ENCODE peak calls at places on chromosomes 13 and 19, in four cellular contexts. A, P, X and I are unnamed samples.

GRCh38 chr13:20295956-20296355 is 63.8 kb upstream of the GJB6 start:
- DNase-seq in A (no peak), P (no peak), X (no peak), I (no peak)

GRCh38 chr13:31207630-31208549 is 8.1 kb downstream of the B3GLCT start:
- DNase-seq in A (no peak), P (peak), X (no peak), I (no peak)

GRCh38 chr13:28792992-28793391 is 27.1 kb upstream of the MTUS2 start:
- DNase-seq in A (no peak), P (peak), X (no peak), I (no peak)

GRCh38 chr13:21227917-21228316 is 51.5 kb downstream of the MRPL57 start:
- DNase-seq in A (no peak), P (no peak), X (no peak), I (no peak)

GRCh38 chr19:18086590-18087138 is at the start of gene IL12RB1:
- DNase-seq in A (no peak), P (peak), X (peak), I (peak)

GRCh38 chr13:74891610-74892009 is 590.4 kb downstream of the TBC1D4 start:
- DNase-seq in A (no peak), P (peak), X (no peak), I (no peak)

GRCh38 chr19:42255766-42256750 is 1.1 kb upstream of the ERF start:
- DNase-seq in A (no peak), P (peak), X (no peak), I (no peak)

GRCh38 chr13:30892966-30893365 is 13.1 kb upstream of the MEDAG start:
- DNase-seq in A (no peak), P (peak), X (no peak), I (no peak)

GRCh38 chr19:3479177-3479818 is 1.0 kb downstream of the SMIM24 start:
- DNase-seq in A (no peak), P (no peak), X (peak), I (peak)

GRCh38 chr13:82898625-82899024 is 983.6 kb downstream of the SLITRK1 start:
- DNase-seq in A (no peak), P (no peak), X (no peak), I (no peak)

GRCh38 chr19:3604987-3605343 is 1.7 kb downstream of the TBXA2R start:
- DNase-seq in A (no peak), P (no peak), X (no peak), I (no peak)